ENCODE peak calls at places on chromosomes 4 and X, in five cellular contexts. Z is iPS DF 6.9, S is adipocyte, G is GM23248, K is trophoblast cell. F is an unnamed sample.

GRCh38 chrX:108173874-108174273 is 82.3 kb downstream of the ATG4A start:
- DNase-seq in Z (no peak), S (no peak), G (no peak), K (no peak), F (no peak)

GRCh38 chrX:44872319-44872816 is 620 bp upstream of the KDM6A start:
- DNase-seq in Z (no peak), S (peak; percentile 70), G (peak; percentile 59), K (no peak), F (peak; percentile 61)

GRCh38 chrX:110172215-110172614 is 145.7 kb downstream of the AMMECR1 start:
- DNase-seq in Z (no peak), S (no peak), G (no peak), K (no peak), F (no peak)

GRCh38 chr4:74441744-74442143 is 3.2 kb upstream of the AREG start:
- DNase-seq in Z (no peak), S (no peak), G (no peak), K (no peak), F (no peak)

GRCh38 chrX:72366746-72367145 is 61.0 kb upstream of the CITED1 start:
- DNase-seq in Z (no peak), S (no peak), G (no peak), K (no peak), F (no peak)

GRCh38 chrX:153400146-153401132 is 711 bp downstream of the PNMA6E start:
- DNase-seq in Z (peak; percentile 29), S (peak; percentile 33), G (peak; percentile 24), K (no peak), F (no peak)

GRCh38 chrX:84144991-84145390 is 43.0 kb downstream of the RPS6KA6 start:
- DNase-seq in Z (no peak), S (no peak), G (no peak), K (no peak), F (no peak)

GRCh38 chrX:31185884-31186283 is 114.0 kb upstream of the FTHL17 start:
- DNase-seq in Z (no peak), S (no peak), G (no peak), K (no peak), F (no peak)

GRCh38 chrX:55709735-55710134 is 7.8 kb upstream of the RRAGB start:
- DNase-seq in Z (no peak), S (no peak), G (no peak), K (no peak), F (no peak)

GRCh38 chrX:135625995-135626394 is 87.4 kb upstream of the CT45A1 start:
- DNase-seq in Z (no peak), S (peak; percentile 18), G (peak; percentile 33), K (no peak), F (no peak)

GRCh38 chr4:24226667-24227066 is 336.8 kb upstream of the PPARGC1A start:
- DNase-seq in Z (no peak), S (no peak), G (peak; percentile 70), K (no peak), F (no peak)

GRCh38 chr4:102246416-102246815 is 98.9 kb downstream of the SLC39A8 start:
- DNase-seq in Z (no peak), S (no peak), G (no peak), K (peak; percentile 71), F (no peak)

GRCh38 chr4:5500165-5500564 is 208.2 kb downstream of the EVC2 start:
- DNase-seq in Z (no peak), S (peak; percentile 20), G (peak; percentile 54), K (no peak), F (no peak)

GRCh38 chr4:95108883-95109421 is 351.2 kb downstream of the BMPR1B start:
- DNase-seq in Z (no peak), S (no peak), G (peak; percentile 1), K (no peak), F (no peak)

GRCh38 chr4:185238750-185239149 is 29.4 kb downstream of the SNX25 start:
- DNase-seq in Z (no peak), S (no peak), G (peak; percentile 20), K (no peak), F (no peak)

GRCh38 chr4:1623821-1624518 is 60.1 kb downstream of the FAM53A start:
- DNase-seq in Z (no peak), S (no peak), G (no peak), K (no peak), F (no peak)

GRCh38 chrX:17500145-17500579 is 125.2 kb downstream of the NHS start:
- DNase-seq in Z (no peak), S (no peak), G (peak; percentile 68), K (no peak), F (no peak)

GRCh38 chr4:86788826-86789225 is 60.4 kb downstream of the SLC10A6 start:
- DNase-seq in Z (peak; percentile 11), S (no peak), G (no peak), K (no peak), F (no peak)

GRCh38 chrX:38275615-38276014 is 51.7 kb downstream of the RPGR start:
- DNase-seq in Z (no peak), S (peak; percentile 85), G (peak; percentile 90), K (peak; percentile 47), F (no peak)

GRCh38 chr4:122224348-122224747 is 72.2 kb downstream of the BLTP1 start:
- DNase-seq in Z (no peak), S (peak; percentile 19), G (peak; percentile 23), K (no peak), F (no peak)

GRCh38 chr4:84767163-84767562 is 184.2 kb downstream of the CDS1 start:
- DNase-seq in Z (no peak), S (no peak), G (no peak), K (no peak), F (no peak)

DNA sequence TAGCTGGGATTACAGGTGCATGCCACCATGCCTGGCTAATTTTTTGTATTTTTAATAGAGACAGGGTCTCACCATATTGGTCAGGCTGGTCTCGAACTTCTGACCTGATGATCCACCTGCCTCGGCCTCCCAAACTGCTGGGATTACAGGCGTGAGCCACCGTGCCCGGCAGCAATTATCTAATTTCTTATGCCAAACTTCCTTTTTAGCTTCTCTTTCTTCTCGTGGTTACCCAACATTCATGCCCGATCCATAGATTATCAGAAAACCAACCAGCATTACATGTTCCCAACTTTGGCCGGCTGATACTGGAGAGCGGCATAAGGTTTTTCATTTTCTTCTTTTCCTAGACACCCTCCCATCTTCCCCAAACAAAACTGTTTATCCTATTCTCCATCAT is 8.8 kb downstream of the SLC7A11 start:
- DNase-seq in Z (no peak), S (no peak), G (no peak), K (no peak), F (no peak)
- H3K36me3 ChIP-seq in Z (no peaks in the 10 kb centered on the region), S (peaks cover 13% of the 10 kb centered on the region), G (peaks cover 50% of the 10 kb centered on the region), K (no peaks in the 10 kb centered on the region), F (no peaks in the 10 kb centered on the region)

GRCh38 chr4:20253272-20253798 is 1.6 kb downstream of the SLIT2 start:
- DNase-seq in Z (no peak), S (no peak), G (peak; percentile 43), K (no peak), F (no peak)

GRCh38 chr4:20255251-20255586 is 3.5 kb downstream of the SLIT2 start:
- DNase-seq in Z (no peak), S (no peak), G (peak; percentile 34), K (no peak), F (no peak)

GRCh38 chr4:20254517-20255250 is 3.0 kb downstream of the SLIT2 start:
- DNase-seq in Z (no peak), S (peak; percentile 76), G (peak; percentile 78), K (no peak), F (peak; percentile 74)

GRCh38 chr4:20252656-20253271 is 1.1 kb downstream of the SLIT2 start:
- DNase-seq in Z (no peak), S (peak; percentile 67), G (peak; percentile 67), K (no peak), F (peak; percentile 34)

DNA sequence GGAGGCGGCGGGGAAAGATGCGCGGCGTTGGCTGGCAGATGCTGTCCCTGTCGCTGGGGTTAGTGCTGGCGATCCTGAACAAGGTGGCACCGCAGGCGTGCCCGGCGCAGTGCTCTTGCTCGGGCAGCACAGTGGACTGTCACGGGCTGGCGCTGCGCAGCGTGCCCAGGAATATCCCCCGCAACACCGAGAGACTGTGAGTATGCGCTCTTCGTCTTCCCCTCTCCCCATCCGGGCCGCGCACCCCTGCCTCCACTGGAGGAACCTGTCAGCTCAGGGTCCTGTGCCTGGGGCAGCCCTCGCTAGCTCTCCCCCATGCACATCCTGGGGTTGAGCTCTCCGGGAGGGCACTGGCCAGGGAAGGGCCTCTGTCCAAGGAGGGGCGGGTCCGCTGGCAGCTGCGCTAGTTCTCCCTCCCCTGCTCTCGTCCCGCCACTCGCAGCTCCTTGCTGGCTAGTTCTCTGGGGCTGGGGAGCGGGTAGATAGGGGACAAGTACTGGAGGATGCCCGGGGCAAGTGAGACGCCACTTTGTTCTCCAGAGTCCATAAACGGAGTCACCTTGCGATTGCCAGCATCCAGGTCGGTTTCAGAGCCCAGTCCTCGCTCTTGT is 2.2 kb downstream of the SLIT2 start:
- DNase-seq in Z (no peak), S (peak; percentile 66), G (peak; percentile 66), K (no peak), F (peak; percentile 40)
- H3K4me3 ChIP-seq in Z (peak overlapping the region; percentile 18), S (peak overlapping the region; percentile 90), G (peak overlapping the region; percentile 82), K (peak overlapping the region; percentile 76), F (peak overlapping the region; percentile 51)

DNA sequence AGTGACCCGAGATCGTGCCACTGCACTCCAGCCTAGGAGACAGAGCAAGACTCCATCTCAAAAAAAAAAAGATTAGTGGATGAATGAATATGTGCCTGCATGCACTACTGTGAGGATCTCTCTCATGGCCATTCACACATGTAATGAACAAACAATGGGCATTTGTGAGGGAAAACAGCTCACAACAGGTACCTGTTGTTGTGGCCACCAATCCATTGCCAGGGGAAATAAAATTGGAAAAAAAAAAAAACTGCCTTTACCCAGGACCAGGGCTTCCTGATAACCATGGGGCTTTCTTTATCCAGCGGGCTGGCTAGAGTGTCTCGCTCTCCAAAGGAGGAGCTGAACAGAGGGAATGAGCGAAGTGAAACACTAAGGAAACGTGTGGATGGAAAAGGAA is 7.4 kb downstream of the SCD5 start:
- DNase-seq in Z (no peak), S (no peak), G (no peak), K (no peak), F (no peak)
- H3K27me3 ChIP-seq in Z (peaks cover 75% of the 10 kb centered on the region), S (no peaks in the 10 kb centered on the region), G (no peaks in the 10 kb centered on the region), K (peaks cover 9% of the 10 kb centered on the region), F (no peaks in the 10 kb centered on the region)

GRCh38 chr4:6577409-6577808 is 2.4 kb downstream of the MAN2B2 start:
- DNase-seq in Z (no peak), S (no peak), G (no peak), K (no peak), F (no peak)
- H3K36me3 ChIP-seq in Z (peaks cover 2% of the 10 kb centered on the region), S (peaks cover 36% of the 10 kb centered on the region), G (no peaks in the 10 kb centered on the region), K (peaks cover 33% of the 10 kb centered on the region), F (peaks cover 57% of the 10 kb centered on the region)

GRCh38 chr4:146638801-146639351 is at the start of gene POU4F2:
- DNase-seq in Z (no peak), S (peak; percentile 52), G (peak; percentile 52), K (no peak), F (no peak)

GRCh38 chr4:146640021-146640425 is 1.3 kb downstream of the POU4F2 start:
- DNase-seq in Z (no peak), S (no peak), G (no peak), K (no peak), F (peak; percentile 73)

GRCh38 chr4:146637853-146638800 is 566 bp upstream of the POU4F2 start:
- DNase-seq in Z (no peak), S (no peak), G (no peak), K (no peak), F (no peak)

GRCh38 chr4:146640459-146641061 is 1.9 kb downstream of the POU4F2 start:
- DNase-seq in Z (no peak), S (no peak), G (peak; percentile 5), K (no peak), F (no peak)

GRCh38 chr4:146639414-146639814 is 721 bp downstream of the POU4F2 start:
- DNase-seq in Z (no peak), S (no peak), G (no peak), K (no peak), F (no peak)
- H3K4me3 ChIP-seq in Z (no peak overlapping the region), S (no peak overlapping the region), G (peak overlapping the region; percentile 57), K (no peak overlapping the region), F (no peak overlapping the region)

F was measured in left lung.